ENCODE peak calls at places on chromosomes 11 and 22, in nine cellular contexts. One of them, this sample, is unnamed.

GRCh38 chr11:7457211-7457610 is 28.1 kb upstream of the OLFML1 start:
- DNase-seq in amygdala: no peak
- DNase-seq in NCI-H1930: no peak
- DNase-seq in astrocyte of the spinal cord: no peak
- DNase-seq in erythroblast: no peak
- DNase-seq in M059J: peak; percentile 92
- DNase-seq in adrenal gland: peak; percentile 60
- DNase-seq in H4: no peak
- DNase-seq in heart right ventricle: no peak
- DNase-seq in this sample: peak; percentile 59

GRCh38 chr11:42473116-42473515 is 838.7 kb upstream of the API5 start:
- DNase-seq in amygdala: no peak
- DNase-seq in NCI-H1930: no peak
- DNase-seq in astrocyte of the spinal cord: no peak
- DNase-seq in erythroblast: peak; percentile 1
- DNase-seq in M059J: no peak
- DNase-seq in adrenal gland: no peak
- DNase-seq in H4: no peak
- DNase-seq in heart right ventricle: no peak
- DNase-seq in this sample: no peak

GRCh38 chr11:78940500-78941225 is 366.0 kb upstream of the NARS2 start:
- DNase-seq in amygdala: no peak
- DNase-seq in NCI-H1930: peak; percentile 61
- DNase-seq in astrocyte of the spinal cord: no peak
- DNase-seq in erythroblast: no peak
- DNase-seq in M059J: no peak
- DNase-seq in adrenal gland: no peak
- DNase-seq in H4: no peak
- DNase-seq in heart right ventricle: no peak
- DNase-seq in this sample: no peak

GRCh38 chr22:24207264-24208011 is 26.2 kb downstream of the SUSD2 start:
- DNase-seq in amygdala: no peak
- DNase-seq in NCI-H1930: no peak
- DNase-seq in astrocyte of the spinal cord: peak; percentile 33
- DNase-seq in erythroblast: no peak
- DNase-seq in M059J: peak; percentile 27
- DNase-seq in adrenal gland: no peak
- DNase-seq in H4: no peak
- DNase-seq in heart right ventricle: no peak
- DNase-seq in this sample: no peak

GRCh38 chr11:106137061-106137460 is 59.6 kb downstream of the AASDHPPT start:
- DNase-seq in amygdala: no peak
- DNase-seq in NCI-H1930: no peak
- DNase-seq in astrocyte of the spinal cord: no peak
- DNase-seq in erythroblast: no peak
- DNase-seq in M059J: peak; percentile 31
- DNase-seq in adrenal gland: no peak
- DNase-seq in H4: no peak
- DNase-seq in heart right ventricle: no peak
- DNase-seq in this sample: no peak

GRCh38 chr11:78318321-78318720 is 99.3 kb downstream of the GAB2 start:
- DNase-seq in amygdala: no peak
- DNase-seq in NCI-H1930: no peak
- DNase-seq in astrocyte of the spinal cord: no peak
- DNase-seq in erythroblast: no peak
- DNase-seq in M059J: no peak
- DNase-seq in adrenal gland: no peak
- DNase-seq in H4: no peak
- DNase-seq in heart right ventricle: no peak
- DNase-seq in this sample: no peak

GRCh38 chr22:46029574-46030200 is 52.7 kb upstream of the WNT7B start:
- DNase-seq in amygdala: no peak
- DNase-seq in NCI-H1930: no peak
- DNase-seq in astrocyte of the spinal cord: no peak
- DNase-seq in erythroblast: no peak
- DNase-seq in M059J: no peak
- DNase-seq in adrenal gland: no peak
- DNase-seq in H4: no peak
- DNase-seq in heart right ventricle: no peak
- DNase-seq in this sample: no peak

GRCh38 chr11:69536406-69536805 is 54.9 kb downstream of the LINC01488 start:
- DNase-seq in amygdala: no peak
- DNase-seq in NCI-H1930: no peak
- DNase-seq in astrocyte of the spinal cord: no peak
- DNase-seq in erythroblast: no peak
- DNase-seq in M059J: no peak
- DNase-seq in adrenal gland: no peak
- DNase-seq in H4: no peak
- DNase-seq in heart right ventricle: no peak
- DNase-seq in this sample: no peak

GRCh38 chr11:67367014-67367835 is 6.2 kb downstream of the CLCF1 start:
- DNase-seq in amygdala: no peak
- DNase-seq in NCI-H1930: no peak
- DNase-seq in astrocyte of the spinal cord: no peak
- DNase-seq in erythroblast: peak; percentile 59
- DNase-seq in M059J: no peak
- DNase-seq in adrenal gland: no peak
- DNase-seq in H4: no peak
- DNase-seq in heart right ventricle: no peak
- DNase-seq in this sample: no peak

This sample was measured in COLO829.